ENCODE peak calls at places on chromosomes 3 and 15, in seven cellular contexts. One of them, this sample, is unnamed.

GRCh38 chr3:102207173-102207572 is 227.6 kb upstream of the ZPLD1 start:
- DNase-seq in breast epithelium: no peak
- DNase-seq in type B pancreatic cell: no peak
- DNase-seq in transverse colon: no peak
- DNase-seq in suprapubic skin: no peak
- DNase-seq in pancreas: no peak
- DNase-seq in fibroblast of lung: no peak
- DNase-seq in this sample: no peak

GRCh38 chr3:43181202-43181910 is 75.5 kb upstream of the POMGNT2 start:
- DNase-seq in transverse colon: peak
- DNase-seq in breast epithelium: no peak
- DNase-seq in suprapubic skin: no peak
- DNase-seq in fibroblast of lung: no peak
- DNase-seq in type B pancreatic cell: no peak
- DNase-seq in pancreas: no peak
- DNase-seq in this sample: no peak

GRCh38 chr3:184003187-184003967 is 14.3 kb downstream of the ABCC5 start:
- DNase-seq in pancreas: no peak
- DNase-seq in breast epithelium: no peak
- DNase-seq in fibroblast of lung: peak
- DNase-seq in transverse colon: no peak
- DNase-seq in suprapubic skin: no peak
- DNase-seq in type B pancreatic cell: no peak
- DNase-seq in this sample: peak

GRCh38 chr3:150469931-150470740 is 62.0 kb downstream of the TSC22D2 start:
- DNase-seq in breast epithelium: no peak
- DNase-seq in type B pancreatic cell: no peak
- DNase-seq in fibroblast of lung: no peak
- DNase-seq in pancreas: no peak
- DNase-seq in transverse colon: peak
- DNase-seq in suprapubic skin: no peak
- DNase-seq in this sample: peak

GRCh38 chr3:194204036-194204792 is 68.3 kb downstream of the HES1 start:
- DNase-seq in breast epithelium: no peak
- DNase-seq in fibroblast of lung: no peak
- DNase-seq in transverse colon: no peak
- DNase-seq in type B pancreatic cell: no peak
- DNase-seq in suprapubic skin: no peak
- DNase-seq in pancreas: no peak
- DNase-seq in this sample: no peak

GRCh38 chr3:12568747-12569146 is 11.9 kb downstream of the MKRN2 start:
- DNase-seq in type B pancreatic cell: no peak
- DNase-seq in pancreas: no peak
- DNase-seq in transverse colon: no peak
- DNase-seq in breast epithelium: no peak
- DNase-seq in fibroblast of lung: no peak
- DNase-seq in suprapubic skin: no peak
- DNase-seq in this sample: no peak

GRCh38 chr3:14766428-14767244 is 52.1 kb upstream of the FGD5 start:
- DNase-seq in transverse colon: no peak
- DNase-seq in fibroblast of lung: no peak
- DNase-seq in suprapubic skin: no peak
- DNase-seq in breast epithelium: no peak
- DNase-seq in pancreas: no peak
- DNase-seq in type B pancreatic cell: no peak
- DNase-seq in this sample: no peak

GRCh38 chr3:186281172-186281571 is 80.9 kb downstream of the DGKG start:
- DNase-seq in suprapubic skin: no peak
- DNase-seq in transverse colon: no peak
- DNase-seq in type B pancreatic cell: no peak
- DNase-seq in fibroblast of lung: peak
- DNase-seq in breast epithelium: no peak
- DNase-seq in pancreas: no peak
- DNase-seq in this sample: peak

GRCh38 chr3:37544869-37545352 is 316.8 kb upstream of the CTDSPL start:
- DNase-seq in breast epithelium: no peak
- DNase-seq in transverse colon: no peak
- DNase-seq in fibroblast of lung: no peak
- DNase-seq in suprapubic skin: no peak
- DNase-seq in type B pancreatic cell: no peak
- DNase-seq in pancreas: no peak
- DNase-seq in this sample: no peak

GRCh38 chr3:52405601-52406115 is 39.2 kb downstream of the SEMA3G start:
- DNase-seq in pancreas: no peak
- DNase-seq in transverse colon: no peak
- DNase-seq in type B pancreatic cell: no peak
- DNase-seq in breast epithelium: no peak
- DNase-seq in fibroblast of lung: no peak
- DNase-seq in suprapubic skin: peak
- DNase-seq in this sample: no peak

GRCh38 chr3:42692667-42693529 is 7.6 kb downstream of the KLHL40 start:
- DNase-seq in breast epithelium: peak
- DNase-seq in pancreas: no peak
- DNase-seq in fibroblast of lung: no peak
- DNase-seq in transverse colon: no peak
- DNase-seq in type B pancreatic cell: no peak
- DNase-seq in suprapubic skin: peak
- DNase-seq in this sample: no peak

GRCh38 chr3:45547764-45548683 is 46.5 kb upstream of the LIMD1 start:
- DNase-seq in transverse colon: no peak
- DNase-seq in pancreas: peak
- DNase-seq in type B pancreatic cell: no peak
- DNase-seq in fibroblast of lung: peak
- DNase-seq in suprapubic skin: peak
- DNase-seq in breast epithelium: no peak
- DNase-seq in this sample: peak

GRCh38 chr3:138245026-138245425 is 57.9 kb downstream of the ARMC8 start:
- DNase-seq in fibroblast of lung: no peak
- DNase-seq in breast epithelium: no peak
- DNase-seq in suprapubic skin: no peak
- DNase-seq in pancreas: no peak
- DNase-seq in type B pancreatic cell: no peak
- DNase-seq in transverse colon: no peak
- DNase-seq in this sample: no peak

GRCh38 chr3:133238015-133238414 is 161.8 kb upstream of the BFSP2 start:
- DNase-seq in suprapubic skin: no peak
- DNase-seq in transverse colon: no peak
- DNase-seq in fibroblast of lung: peak
- DNase-seq in breast epithelium: no peak
- DNase-seq in pancreas: no peak
- DNase-seq in type B pancreatic cell: no peak
- DNase-seq in this sample: no peak

DNA sequence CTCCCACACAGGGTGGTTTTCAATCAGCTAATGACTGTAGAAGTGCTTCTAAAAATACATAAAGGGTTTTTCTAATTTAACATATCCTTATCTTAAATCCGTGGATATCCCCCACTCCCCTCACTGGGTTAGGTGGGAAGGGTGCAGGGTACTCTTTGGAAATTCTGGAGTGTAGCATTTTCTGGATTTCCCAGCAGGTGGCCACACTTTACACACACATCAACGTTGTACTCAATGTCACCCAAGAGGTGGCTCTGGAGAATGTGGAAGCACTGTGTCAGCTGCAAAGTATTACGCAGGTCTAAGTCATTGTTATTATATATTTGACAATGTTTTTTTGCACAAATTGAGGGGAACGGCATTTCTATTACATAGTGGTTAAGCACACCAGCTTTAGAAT is 168.8 kb downstream of the CHDH start:
- DNase-seq in breast epithelium: no peak
- DNase-seq in fibroblast of lung: no peak
- DNase-seq in type B pancreatic cell: no peak
- DNase-seq in transverse colon: no peak
- DNase-seq in pancreas: no peak
- DNase-seq in suprapubic skin: no peak
- DNase-seq in this sample: no peak
- TF ChIP-seq CTCF in breast epithelium: no peak
- TF ChIP-seq CTCF in fibroblast of lung: no peak
- TF ChIP-seq CTCF in type B pancreatic cell: peak
- TF ChIP-seq CTCF in transverse colon: no peak
- TF ChIP-seq CTCF in pancreas: peak
- TF ChIP-seq CTCF in suprapubic skin: no peak
- TF ChIP-seq CTCF in this sample: peak

GRCh38 chr15:45126535-45127158 is 3.0 kb downstream of the DUOXA1 start:
- DNase-seq in type B pancreatic cell: no peak
- DNase-seq in suprapubic skin: no peak
- DNase-seq in transverse colon: no peak
- DNase-seq in breast epithelium: no peak
- DNase-seq in fibroblast of lung: peak
- DNase-seq in pancreas: no peak
- DNase-seq in this sample: peak
- TF ChIP-seq CTCF in type B pancreatic cell: peak
- TF ChIP-seq CTCF in suprapubic skin: peak
- TF ChIP-seq CTCF in transverse colon: peak
- TF ChIP-seq CTCF in breast epithelium: peak
- TF ChIP-seq CTCF in fibroblast of lung: peak
- TF ChIP-seq CTCF in pancreas: peak
- TF ChIP-seq CTCF in this sample: peak

GRCh38 chr3:140273542-140274195 is 338.7 kb downstream of the CLSTN2 start:
- DNase-seq in pancreas: no peak
- DNase-seq in type B pancreatic cell: no peak
- DNase-seq in breast epithelium: no peak
- DNase-seq in transverse colon: no peak
- DNase-seq in suprapubic skin: no peak
- DNase-seq in fibroblast of lung: no peak
- DNase-seq in this sample: no peak

GRCh38 chr3:140274429-140274828 is 339.4 kb downstream of the CLSTN2 start:
- DNase-seq in fibroblast of lung: no peak
- DNase-seq in breast epithelium: no peak
- DNase-seq in type B pancreatic cell: no peak
- DNase-seq in pancreas: no peak
- DNase-seq in suprapubic skin: no peak
- DNase-seq in transverse colon: no peak
- DNase-seq in this sample: no peak

GRCh38 chr3:140277886-140278285 is 342.9 kb downstream of the CLSTN2 start:
- DNase-seq in suprapubic skin: no peak
- DNase-seq in transverse colon: no peak
- DNase-seq in fibroblast of lung: no peak
- DNase-seq in pancreas: no peak
- DNase-seq in type B pancreatic cell: no peak
- DNase-seq in breast epithelium: no peak
- DNase-seq in this sample: no peak

DNA sequence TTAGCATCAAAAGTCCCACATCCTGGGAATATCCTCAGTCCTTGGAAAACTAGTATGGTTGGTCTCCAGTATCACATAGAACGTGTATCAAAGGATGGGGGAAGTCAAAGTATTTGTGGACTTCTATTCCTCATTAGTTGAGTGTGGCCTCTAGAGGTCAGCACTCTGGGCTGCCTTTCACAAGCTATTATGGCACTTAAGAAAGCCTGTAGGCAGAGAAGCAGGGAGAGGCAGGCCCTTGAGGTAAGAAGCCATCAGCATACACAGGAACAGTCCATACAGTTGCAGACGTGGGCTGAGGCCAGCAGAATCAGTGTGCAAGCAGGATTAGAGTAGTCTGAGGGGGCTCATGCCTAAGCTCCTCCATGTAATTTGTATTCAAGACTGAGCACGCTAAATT is 341.7 kb downstream of the CLSTN2 start:
- DNase-seq in suprapubic skin: no peak
- DNase-seq in pancreas: no peak
- DNase-seq in breast epithelium: no peak
- DNase-seq in type B pancreatic cell: no peak
- DNase-seq in fibroblast of lung: no peak
- DNase-seq in transverse colon: no peak
- DNase-seq in this sample: no peak
- TF ChIP-seq CTCF in suprapubic skin: no peak
- TF ChIP-seq CTCF in pancreas: no peak
- TF ChIP-seq CTCF in breast epithelium: no peak
- TF ChIP-seq CTCF in type B pancreatic cell: peak
- TF ChIP-seq CTCF in fibroblast of lung: no peak
- TF ChIP-seq CTCF in transverse colon: peak
- TF ChIP-seq CTCF in this sample: no peak

GRCh38 chr15:62392411-62392810 is 227.3 kb upstream of the C2CD4B start:
- DNase-seq in pancreas: no peak
- DNase-seq in fibroblast of lung: peak
- DNase-seq in type B pancreatic cell: no peak
- DNase-seq in transverse colon: peak
- DNase-seq in breast epithelium: no peak
- DNase-seq in suprapubic skin: no peak
- DNase-seq in this sample: peak
- TF ChIP-seq CTCF in pancreas: no peak
- TF ChIP-seq CTCF in fibroblast of lung: peak
- TF ChIP-seq CTCF in type B pancreatic cell: peak
- TF ChIP-seq CTCF in transverse colon: no peak
- TF ChIP-seq CTCF in breast epithelium: no peak
- TF ChIP-seq CTCF in suprapubic skin: no peak
- TF ChIP-seq CTCF in this sample: no peak

This sample was measured in HFFc6.